ENCODE peak calls at places on chromosomes 4 and X, in nine cellular contexts. P is neural progenitor cell; M is mammary epithelial cell; E is SK-N-SH; W is right lobe of liver; Z is cardiac muscle cell; V is aorta; N is HCT116; Y is CD4-positive, CD25-positive, alpha-beta regulatory T cell. O is an unnamed sample.

GRCh38 chrX:331145-331771 is 12.7 kb upstream of the GTPBP6 start:
- DNase-seq in Y (no peak), P (peak), M (no peak), V (peak), N (no peak), E (peak), W (peak), Z (peak), O (peak)

GRCh38 chr4:174717788-174718187 is 111.3 kb downstream of the GLRA3 start:
- DNase-seq in E (no peak), M (no peak), N (no peak), V (no peak), W (no peak), P (no peak), Y (no peak), Z (no peak), O (no peak)

GRCh38 chrX:71621644-71622346 is 3.5 kb upstream of the CXCR3 start:
- DNase-seq in M (no peak), Z (peak), N (no peak), E (no peak), Y (no peak), P (no peak), V (peak), W (no peak), O (peak)

GRCh38 chr4:53598901-53599300 is 7.6 kb upstream of the LNX1 start:
- DNase-seq in E (no peak), W (no peak), N (no peak), P (no peak), Z (peak), V (no peak), M (no peak), Y (no peak), O (no peak)

GRCh38 chr4:119523399-119523798 is 105.2 kb downstream of the PDE5A start:
- DNase-seq in Y (no peak), M (no peak), Z (no peak), P (no peak), V (no peak), E (no peak), W (no peak), N (no peak), O (no peak)

GRCh38 chr4:114277690-114278089 is 298.2 kb upstream of the ARSJ start:
- DNase-seq in P (no peak), Z (peak), E (no peak), W (no peak), N (no peak), M (peak), Y (no peak), V (no peak), O (no peak)

GRCh38 chr4:126986005-126986404 is 646.8 kb upstream of the INTU start:
- DNase-seq in E (no peak), N (no peak), Y (no peak), M (no peak), Z (no peak), V (no peak), P (no peak), W (no peak), O (no peak)

GRCh38 chr4:14018191-14018853 is 390.8 kb upstream of the BOD1L1 start:
- DNase-seq in V (no peak), N (no peak), E (no peak), Y (no peak), M (no peak), Z (no peak), P (no peak), W (no peak), O (no peak)

GRCh38 chr4:99033956-99034355 is 38.4 kb downstream of the METAP1 start:
- DNase-seq in Y (no peak), N (no peak), Z (peak), P (no peak), E (no peak), W (no peak), M (no peak), V (no peak), O (no peak)

GRCh38 chr4:101227715-101228114 is 119.6 kb downstream of the PPP3CA start:
- DNase-seq in Z (no peak), W (no peak), Y (no peak), E (no peak), V (no peak), P (no peak), M (no peak), N (no peak), O (no peak)

GRCh38 chr4:102616661-102617060 is 115.5 kb downstream of the NFKB1 start:
- DNase-seq in V (no peak), Z (no peak), Y (no peak), N (no peak), E (peak), M (no peak), P (peak), W (no peak), O (no peak)

GRCh38 chr4:8737075-8737474 is 134.6 kb downstream of the HMX1 start:
- DNase-seq in Y (no peak), Z (no peak), E (no peak), N (no peak), W (no peak), M (no peak), P (no peak), V (no peak), O (no peak)

GRCh38 chrX:110086162-110086915 is 83.4 kb downstream of the TMEM164 start:
- DNase-seq in V (no peak), M (no peak), W (no peak), Z (no peak), P (no peak), Y (no peak), N (no peak), E (no peak), O (no peak)

GRCh38 chrX:136714626-136715599 is 65.8 kb downstream of the ARHGEF6 start:
- DNase-seq in N (no peak), W (no peak), M (no peak), Z (no peak), E (no peak), Y (no peak), V (no peak), P (no peak), O (no peak)

GRCh38 chrX:39296472-39296871 is 495.2 kb downstream of the MID1IP1 start:
- DNase-seq in Z (no peak), N (no peak), W (no peak), M (no peak), E (no peak), Y (no peak), V (no peak), P (no peak), O (no peak)
- H3K4me3 ChIP-seq in Z (no peak), N (no peak), W (no peak), M (no peak), E (no peak), Y (peak), V (no peak), P (no peak), O (no peak)

GRCh38 chrX:19627533-19627932 is 112.2 kb upstream of the MAP3K15 start:
- DNase-seq in N (no peak), W (no peak), V (no peak), E (no peak), M (peak), P (no peak), Z (no peak), Y (no peak), O (no peak)

GRCh38 chrX:19627081-19627480 is 111.8 kb upstream of the MAP3K15 start:
- DNase-seq in N (no peak), P (no peak), V (no peak), Z (no peak), M (no peak), E (no peak), W (no peak), Y (no peak), O (no peak)

GRCh38 chrX:19629541-19629940 is 114.2 kb upstream of the MAP3K15 start:
- DNase-seq in P (no peak), Z (no peak), E (peak), V (no peak), Y (no peak), N (no peak), W (no peak), M (no peak), O (no peak)

GRCh38 chrX:19626230-19626629 is 110.9 kb upstream of the MAP3K15 start:
- DNase-seq in Z (no peak), E (no peak), M (no peak), P (no peak), Y (no peak), N (no peak), V (no peak), W (no peak), O (no peak)

GRCh38 chrX:19628006-19628575 is 112.8 kb upstream of the MAP3K15 start:
- DNase-seq in V (no peak), P (no peak), W (no peak), E (no peak), Z (no peak), N (no peak), M (no peak), Y (no peak), O (no peak)
- H3K27ac ChIP-seq in V (peak), P (no peak), W (no peak), E (peak), Z (no peak), N (no peak), M (no peak), Y (peak), O (peak)

GRCh38 chrX:83511208-83511607 is 3.1 kb downstream of the POU3F4 start:
- DNase-seq in N (no peak), Z (no peak), V (peak), Y (no peak), E (peak), W (no peak), P (peak), M (no peak), O (no peak)

GRCh38 chrX:83508006-83508405 is at the start of gene POU3F4:
- DNase-seq in P (peak), Z (no peak), E (no peak), W (no peak), N (no peak), V (no peak), Y (no peak), M (no peak), O (no peak)

GRCh38 chrX:83510466-83511181 is 2.5 kb downstream of the POU3F4 start:
- DNase-seq in E (peak), W (no peak), Y (no peak), Z (no peak), V (peak), N (no peak), P (peak), M (no peak), O (no peak)

GRCh38 chrX:83508526-83509245 is 596 bp downstream of the POU3F4 start:
- DNase-seq in E (no peak), W (no peak), M (no peak), Y (no peak), P (peak), V (no peak), N (no peak), Z (no peak), O (no peak)

GRCh38 chrX:83509246-83509801 is 1.2 kb downstream of the POU3F4 start:
- DNase-seq in Z (no peak), N (no peak), W (no peak), P (peak), V (no peak), E (no peak), M (no peak), Y (no peak), O (no peak)
- H3K4me3 ChIP-seq in Z (no peak), N (no peak), W (no peak), P (peak), V (no peak), E (no peak), M (no peak), Y (no peak), O (peak)

GRCh38 chr4:5034206-5034605 is 14.9 kb upstream of the CYTL1 start:
- DNase-seq in W (no peak), N (no peak), Y (no peak), V (no peak), E (no peak), Z (no peak), M (no peak), P (no peak), O (no peak)

GRCh38 chr4:5040839-5041238 is 10.4 kb upstream of the STK32B start:
- DNase-seq in N (no peak), Z (no peak), Y (no peak), W (no peak), E (no peak), V (no peak), P (no peak), M (no peak), O (no peak)

GRCh38 chr4:5036239-5036638 is 15.0 kb upstream of the STK32B start:
- DNase-seq in P (no peak), W (no peak), N (no peak), Z (peak), M (no peak), Y (no peak), E (no peak), V (no peak), O (no peak)

GRCh38 chr4:5039800-5040199 is 11.5 kb upstream of the STK32B start:
- DNase-seq in Y (no peak), W (no peak), M (no peak), V (no peak), Z (no peak), E (no peak), N (no peak), P (no peak), O (no peak)

DNA sequence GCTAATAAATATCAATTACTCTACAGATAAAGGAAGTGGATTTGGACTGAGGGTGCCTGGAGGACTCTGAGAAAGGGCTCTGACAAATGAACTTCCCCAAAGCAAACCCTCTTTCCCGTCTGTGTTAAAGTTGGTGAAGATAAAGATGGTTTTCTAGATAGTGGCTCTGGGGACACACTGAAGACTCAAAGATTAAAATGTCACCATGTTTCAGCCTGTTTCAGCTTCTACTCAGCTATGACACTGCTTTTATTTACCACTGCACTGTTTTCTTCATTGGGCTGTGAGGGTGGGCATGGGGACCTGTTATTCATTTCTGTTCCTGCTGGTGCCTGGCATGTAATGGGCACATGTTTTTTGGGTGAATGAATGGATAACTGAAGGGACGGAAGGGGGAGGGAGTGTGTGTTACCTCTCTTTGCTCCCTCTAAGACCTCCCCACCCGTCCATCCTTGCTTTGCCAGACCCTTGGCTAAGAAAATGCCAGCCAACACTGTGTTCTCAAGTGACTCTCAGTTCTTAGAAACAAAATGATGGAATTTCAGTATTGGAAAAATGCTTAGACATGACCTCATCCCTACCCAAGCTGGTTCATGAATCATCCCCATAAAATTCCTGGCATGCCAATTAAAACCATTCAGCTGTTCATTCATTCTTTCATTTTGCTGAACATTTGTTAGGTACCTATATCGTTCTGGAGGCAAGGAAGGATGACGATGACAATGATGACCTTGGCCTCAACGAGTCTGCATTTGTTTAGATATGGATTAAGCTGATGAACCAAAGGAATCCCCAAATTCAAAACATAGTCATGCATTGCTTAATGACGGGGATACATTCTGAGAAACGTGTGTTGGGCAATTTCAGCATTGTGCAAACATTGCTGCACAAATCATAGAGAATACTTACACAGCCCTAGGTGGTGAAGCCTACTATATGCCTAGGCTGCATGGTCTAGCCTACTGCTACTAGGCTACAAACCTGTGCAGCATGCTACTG is 13.4 kb upstream of the STK32B start:
- DNase-seq in M (peak), Y (no peak), N (no peak), E (no peak), P (no peak), W (no peak), Z (peak), V (no peak), O (peak)
- H3K27ac ChIP-seq in M (no peak), Y (no peak), N (no peak), E (peak), P (no peak), W (no peak), Z (no peak), V (no peak), O (no peak)

GRCh38 chrX:13752141-13752540 is 17.6 kb downstream of the OFD1 start:
- DNase-seq in Y (no peak), M (peak), W (no peak), Z (no peak), N (no peak), E (no peak), P (no peak), V (no peak), O (no peak)

GRCh38 chrX:13750204-13750603 is 15.7 kb downstream of the OFD1 start:
- DNase-seq in P (peak), V (no peak), N (peak), Y (no peak), E (peak), Z (peak), W (no peak), M (peak), O (no peak)

GRCh38 chrX:13750812-13751211 is 16.3 kb downstream of the OFD1 start:
- DNase-seq in M (no peak), N (no peak), V (no peak), W (no peak), E (no peak), Y (no peak), P (no peak), Z (no peak), O (no peak)

GRCh38 chrX:13754765-13755164 is 20.2 kb downstream of the OFD1 start:
- DNase-seq in P (no peak), V (no peak), E (no peak), Y (no peak), M (no peak), Z (no peak), N (no peak), W (no peak), O (no peak)

GRCh38 chrX:13752646-13753045 is 18.1 kb downstream of the OFD1 start:
- DNase-seq in E (no peak), Z (no peak), N (no peak), W (no peak), V (no peak), Y (no peak), M (no peak), P (no peak), O (no peak)
- H3K4me3 ChIP-seq in E (no peak), Z (no peak), N (no peak), W (no peak), V (no peak), Y (no peak), M (no peak), P (no peak), O (no peak)

GRCh38 chrX:119410027-119410819 is 11.1 kb downstream of the SLC25A43 start:
- DNase-seq in Z (peak), V (no peak), M (peak), W (peak), Y (no peak), N (peak), P (no peak), E (no peak), O (peak)

GRCh38 chrX:119411959-119412358 is 12.8 kb downstream of the SLC25A43 start:
- DNase-seq in V (no peak), N (no peak), Y (no peak), M (no peak), Z (no peak), P (no peak), E (no peak), W (peak), O (no peak)

GRCh38 chrX:119406739-119407138 is 7.6 kb downstream of the SLC25A43 start:
- DNase-seq in W (no peak), N (no peak), M (no peak), P (no peak), Z (no peak), E (no peak), V (no peak), Y (no peak), O (no peak)

GRCh38 chrX:119407681-119408080 is 8.5 kb downstream of the SLC25A43 start:
- DNase-seq in Z (no peak), V (no peak), P (no peak), M (no peak), W (no peak), N (no peak), E (no peak), Y (no peak), O (no peak)

GRCh38 chrX:119410854-119411253 is 11.7 kb downstream of the SLC25A43 start:
- DNase-seq in N (no peak), P (no peak), E (no peak), Y (no peak), W (no peak), Z (no peak), M (no peak), V (no peak), O (no peak)
- H3K27ac ChIP-seq in N (peak), P (no peak), E (peak), Y (no peak), W (no peak), Z (no peak), M (no peak), V (no peak), O (no peak)

DNA sequence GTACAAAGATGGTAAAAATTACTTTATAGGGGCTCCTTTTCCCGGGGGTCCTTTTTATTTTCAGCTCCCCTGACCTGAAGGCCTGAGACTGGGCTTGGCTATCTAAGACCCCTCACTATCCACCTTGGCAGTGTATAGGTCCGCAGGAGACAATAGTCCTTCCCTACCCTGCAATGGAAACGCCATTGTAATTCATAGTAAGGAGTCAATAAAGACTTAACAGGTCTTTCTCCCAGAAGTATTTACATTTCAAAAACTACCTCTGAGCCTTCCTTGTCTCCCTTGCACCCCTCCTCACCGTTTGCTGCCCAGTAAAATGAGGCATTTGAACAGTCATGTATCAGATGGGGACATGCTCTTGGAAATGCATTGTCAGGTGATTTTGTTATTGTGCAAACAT is 401.2 kb upstream of the CNKSR2 start:
- DNase-seq in N (no peak), Z (no peak), W (no peak), V (no peak), Y (no peak), E (no peak), M (no peak), P (no peak), O (no peak)
- H3K4me3 ChIP-seq in N (no peak), Z (no peak), W (no peak), V (no peak), Y (no peak), E (no peak), M (no peak), P (no peak), O (no peak)

GRCh38 chrX:80810365-80810978 is 795 bp upstream of the BRWD3 start:
- DNase-seq in Z (peak), N (no peak), M (no peak), P (no peak), Y (no peak), W (no peak), V (no peak), E (no peak), O (no peak)

GRCh38 chrX:80806557-80806956 is 3.1 kb downstream of the BRWD3 start:
- DNase-seq in W (no peak), M (no peak), V (no peak), E (no peak), N (no peak), Y (no peak), P (no peak), Z (no peak), O (no peak)

GRCh38 chrX:80807606-80808159 is 2.0 kb downstream of the BRWD3 start:
- DNase-seq in Y (no peak), V (no peak), W (no peak), N (no peak), P (no peak), Z (no peak), E (peak), M (no peak), O (no peak)

GRCh38 chrX:80808160-80808735 is 1.4 kb downstream of the BRWD3 start:
- DNase-seq in W (peak), E (peak), Z (peak), N (peak), V (peak), Y (peak), M (peak), P (peak), O (peak)

DNA sequence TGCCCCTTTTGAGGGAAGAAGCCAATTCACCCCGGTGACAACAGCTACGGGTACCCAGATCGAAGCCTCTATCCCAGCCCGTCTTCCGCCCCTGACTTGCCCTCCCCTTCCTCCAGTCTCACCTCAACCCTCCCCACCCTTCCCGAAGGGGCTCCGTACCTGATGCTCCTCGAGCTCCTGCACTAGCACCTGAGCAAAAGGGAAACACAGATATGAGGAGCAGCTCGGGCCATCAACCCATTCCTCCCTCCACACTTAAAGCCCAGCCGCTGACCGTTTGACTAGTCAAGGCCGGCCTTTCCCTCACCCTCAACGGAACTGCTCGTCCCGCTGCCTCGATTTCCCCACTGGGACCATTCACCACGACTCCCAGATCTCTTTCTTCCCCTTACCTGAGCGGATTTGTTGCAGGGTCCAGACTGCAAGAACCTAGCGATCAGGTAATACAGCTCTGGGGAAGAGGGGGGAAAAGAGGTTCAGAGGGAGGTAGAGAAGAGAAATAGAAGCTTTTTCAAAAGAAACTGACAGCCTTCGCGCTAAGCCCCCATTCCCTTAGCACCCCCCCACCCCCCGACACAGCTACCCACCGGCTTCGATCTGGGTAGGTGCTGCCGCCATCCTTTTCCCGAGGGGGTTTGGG is 703 bp downstream of the BRWD3 start:
- DNase-seq in E (peak), M (peak), Z (peak), P (peak), N (no peak), Y (peak), W (no peak), V (peak), O (peak)
- H3K27ac ChIP-seq in E (peak), M (peak), Z (peak), P (no peak), N (peak), Y (peak), W (peak), V (no peak), O (peak)

GRCh38 chr4:2059034-2059725 is at the start of gene NAT8L:
- DNase-seq in N (peak), V (no peak), P (peak), Z (peak), E (peak), Y (no peak), W (peak), M (no peak), O (no peak)
- H3K4me3 ChIP-seq in N (peak), V (peak), P (peak), Z (peak), E (no peak), Y (no peak), W (no peak), M (no peak), O (peak)